ENCODE peak calls at places on chromosomes 6 and 20, in seven cellular contexts. Q is ovary; J is right atrium auricular region; Z is activated CD4-positive, CD25-positive, alpha-beta regulatory T cell; T is stimulated activated CD4-positive, alpha-beta T cell treated with anti-CD3 and anti-CD28 coated beads, Interleukin-2, amount 100 ng/mL, for 48 hours; L is EL; B is NCI-H1694. F is an unnamed sample.

GRCh38 chr6:45445749-45446454 is 68.2 kb upstream of the SUPT3H start:
- DNase-seq in Q (peak), J (peak), Z (no peak), T (peak), L (peak), B (no peak), F (peak)

GRCh38 chr6:34964564-34964963 is 75.5 kb downstream of the ANKS1A start:
- DNase-seq in Q (no peak), J (no peak), Z (no peak), T (no peak), L (no peak), B (peak), F (peak)

GRCh38 chr6:92114091-92114490 is 1305.3 kb downstream of the EPHA7 start:
- DNase-seq in Q (no peak), J (no peak), Z (no peak), T (no peak), L (no peak), B (no peak), F (no peak)

GRCh38 chr6:33694401-33694931 is 17.0 kb downstream of the UQCC2 start:
- DNase-seq in Q (no peak), J (no peak), Z (peak), T (peak), L (peak), B (peak), F (peak)

GRCh38 chr6:44388135-44388487 is 605 bp downstream of the CDC5L start:
- DNase-seq in Q (peak), J (no peak), Z (no peak), T (peak), L (no peak), B (peak), F (no peak)

GRCh38 chr6:42199106-42199981 is 4.6 kb upstream of the GUCA1B start:
- DNase-seq in Q (no peak), J (no peak), Z (no peak), T (no peak), L (peak), B (no peak), F (no peak)

GRCh38 chr6:146550911-146551310 is 7.3 kb downstream of the RAB32 start:
- DNase-seq in Q (no peak), J (no peak), Z (no peak), T (no peak), L (peak), B (no peak), F (peak)

GRCh38 chr6:119147101-119148053 is 68.9 kb upstream of the FAM184A start:
- DNase-seq in Q (peak), J (peak), Z (no peak), T (peak), L (peak), B (no peak), F (peak)

GRCh38 chr20:59772931-59773913 is 160.2 kb downstream of the SYCP2 start:
- DNase-seq in Q (no peak), J (no peak), Z (no peak), T (no peak), L (no peak), B (no peak), F (no peak)

GRCh38 chr20:38843346-38843745 is 37.8 kb downstream of the PPP1R16B start:
- DNase-seq in Q (no peak), J (no peak), Z (peak), T (peak), L (no peak), B (no peak), F (no peak)

GRCh38 chr20:40980828-40981310 is 47.8 kb upstream of the TOP1 start:
- DNase-seq in Q (no peak), J (no peak), Z (no peak), T (no peak), L (no peak), B (no peak), F (no peak)

GRCh38 chr6:86856937-86857563 is 80.3 kb upstream of the HTR1E start:
- DNase-seq in Q (no peak), J (no peak), Z (no peak), T (peak), L (peak), B (peak), F (peak)

GRCh38 chr6:170376386-170377084 is 70.0 kb downstream of the FAM120B start:
- DNase-seq in Q (no peak), J (no peak), Z (no peak), T (no peak), L (no peak), B (no peak), F (no peak)

GRCh38 chr20:52749020-52749419 is 223.1 kb upstream of the TSHZ2 start:
- DNase-seq in Q (no peak), J (no peak), Z (no peak), T (no peak), L (no peak), B (peak), F (peak)

GRCh38 chr20:6870559-6870958 is 103.1 kb downstream of the BMP2 start:
- DNase-seq in Q (peak), J (no peak), Z (no peak), T (no peak), L (no peak), B (no peak), F (no peak)

GRCh38 chr6:62150048-62150663 is 135.9 kb downstream of the KHDRBS2 start:
- DNase-seq in Q (no peak), J (no peak), Z (no peak), T (no peak), L (peak), B (peak), F (peak)

GRCh38 chr6:145070791-145071190 is 664.5 kb downstream of the EPM2A start:
- DNase-seq in Q (no peak), J (no peak), Z (no peak), T (no peak), L (peak), B (no peak), F (peak)

GRCh38 chr20:47392721-47393073 is 36.2 kb upstream of the ZMYND8 start:
- DNase-seq in Q (no peak), J (no peak), Z (no peak), T (no peak), L (peak), B (no peak), F (no peak)

GRCh38 chr6:35635601-35636597 is 52.8 kb downstream of the FKBP5 start:
- DNase-seq in Q (no peak), J (no peak), Z (no peak), T (no peak), L (no peak), B (no peak), F (no peak)

GRCh38 chr20:53736757-53737403 is 143.2 kb upstream of the ZNF217 start:
- DNase-seq in Q (no peak), J (no peak), Z (no peak), T (no peak), L (peak), B (peak), F (no peak)

GRCh38 chr6:12798326-12798725 is 81.8 kb downstream of the PHACTR1 start:
- DNase-seq in Q (no peak), J (no peak), Z (no peak), T (no peak), L (no peak), B (no peak), F (no peak)

GRCh38 chr6:135739288-135739687 is 112.2 kb upstream of the PDE7B start:
- DNase-seq in Q (no peak), J (no peak), Z (no peak), T (no peak), L (peak), B (no peak), F (peak)

GRCh38 chr6:20266851-20267608 is 54.8 kb upstream of the MBOAT1 start:
- DNase-seq in Q (no peak), J (no peak), Z (no peak), T (peak), L (no peak), B (no peak), F (no peak)

GRCh38 chr6:107600111-107600510 is 110.2 kb downstream of the SOBP start:
- DNase-seq in Q (no peak), J (no peak), Z (no peak), T (no peak), L (no peak), B (no peak), F (no peak)

GRCh38 chr20:63067721-63068560 is 61.2 kb upstream of the BHLHE23 start:
- DNase-seq in Q (no peak), J (no peak), Z (no peak), T (no peak), L (no peak), B (no peak), F (no peak)

GRCh38 chr6:144443157-144443556 is 158.0 kb downstream of the UTRN start:
- DNase-seq in Q (no peak), J (no peak), Z (no peak), T (no peak), L (no peak), B (no peak), F (no peak)

GRCh38 chr6:116406678-116407345 is 36.1 kb downstream of the DSE start:
- DNase-seq in Q (no peak), J (no peak), Z (no peak), T (no peak), L (peak), B (no peak), F (peak)

GRCh38 chr20:36051318-36052116 is 83.1 kb downstream of the CNBD2 start:
- DNase-seq in Q (no peak), J (no peak), Z (no peak), T (no peak), L (no peak), B (no peak), F (no peak)

GRCh38 chr6:117907600-117908245 is 659 bp downstream of the SLC35F1 start:
- DNase-seq in Q (no peak), J (no peak), Z (no peak), T (no peak), L (no peak), B (no peak), F (no peak)